ENCODE peak calls at places on chromosomes 16 and 17, in seven cellular contexts. Y is H9, B is mesendoderm, R is H1, G is neuronal stem cell, O is IMR-90, A is mesenchymal stem cell. N is an unnamed sample.

GRCh38 chr16:75111514-75112280 is 4.9 kb downstream of the LDHD start:
- DNase-seq in Y (peak; percentile 35), B (no peak), R (no peak), G (no peak), O (no peak), A (no peak), N (no peak)

GRCh38 chr16:10256855-10257641 is 74.8 kb upstream of the GRIN2A start:
- DNase-seq in Y (peak; percentile 75), B (peak; percentile 62), R (peak; percentile 64), G (peak; percentile 55), O (no peak), A (peak; percentile 0), N (peak; percentile 19)

GRCh38 chr17:54256530-54256929 is 433.8 kb downstream of the KIF2B start:
- DNase-seq in Y (peak; percentile 61), B (peak; percentile 32), R (peak; percentile 47), G (no peak), O (no peak), A (no peak), N (no peak)

GRCh38 chr17:80725532-80725931 is 180.9 kb downstream of the RPTOR start:
- DNase-seq in Y (no peak), B (no peak), R (no peak), G (no peak), O (no peak), A (peak; percentile 73), N (no peak)

GRCh38 chr16:30786936-30787612 is at the start of gene ZNF629:
- DNase-seq in Y (peak; percentile 71), B (peak; percentile 84), R (peak; percentile 87), G (peak; percentile 87), O (peak; percentile 57), A (peak; percentile 77), N (no peak)

GRCh38 chr17:75566456-75567233 is 21.0 kb upstream of the MYO15B start:
- DNase-seq in Y (no peak), B (no peak), R (no peak), G (no peak), O (no peak), A (no peak), N (no peak)

GRCh38 chr17:47649972-47650524 is 329 bp downstream of the KPNB1 start:
- DNase-seq in Y (no peak), B (peak; percentile 77), R (no peak), G (peak; percentile 67), O (no peak), A (no peak), N (peak; percentile 30)

GRCh38 chr16:65832679-65833078 is 533.8 kb upstream of the CDH5 start:
- DNase-seq in Y (no peak), B (peak; percentile 13), R (no peak), G (no peak), O (no peak), A (no peak), N (no peak)

GRCh38 chr17:74690409-74690825 is 22.3 kb downstream of the CD300LF start:
- DNase-seq in Y (no peak), B (no peak), R (no peak), G (no peak), O (no peak), A (no peak), N (peak; percentile 20)

GRCh38 chr17:27609606-27610303 is 21.2 kb upstream of the LGALS9 start:
- DNase-seq in Y (peak; percentile 72), B (peak; percentile 49), R (no peak), G (no peak), O (peak; percentile 27), A (peak; percentile 33), N (no peak)

GRCh38 chr17:80295559-80295958 is 34.9 kb downstream of the RNF213 start:
- DNase-seq in Y (no peak), B (no peak), R (no peak), G (no peak), O (no peak), A (no peak), N (no peak)

GRCh38 chr16:79628501-79628975 is 28.0 kb upstream of the MAF start:
- DNase-seq in Y (no peak), B (peak; percentile 21), R (no peak), G (no peak), O (peak; percentile 19), A (peak; percentile 75), N (peak; percentile 35)

GRCh38 chr16:54447606-54448440 is 161.2 kb upstream of the IRX3 start:
- DNase-seq in Y (no peak), B (peak; percentile 80), R (no peak), G (no peak), O (peak; percentile 54), A (peak; percentile 79), N (peak; percentile 44)

GRCh38 chr17:36151891-36152638 is 24.4 kb downstream of the TBC1D3B start:
- DNase-seq in Y (no peak), B (no peak), R (no peak), G (no peak), O (no peak), A (no peak), N (no peak)

GRCh38 chr16:8807189-8807588 is 9.6 kb downstream of the PMM2 start:
- DNase-seq in Y (no peak), B (no peak), R (no peak), G (no peak), O (no peak), A (no peak), N (no peak)

GRCh38 chr16:75789237-75789636 is 62.9 kb upstream of the CPHXL start:
- DNase-seq in Y (no peak), B (peak; percentile 55), R (no peak), G (peak; percentile 48), O (peak; percentile 46), A (peak; percentile 61), N (peak; percentile 18)

GRCh38 chr16:27332105-27332504 is 18.3 kb downstream of the IL4R start:
- DNase-seq in Y (no peak), B (peak; percentile 32), R (no peak), G (no peak), O (no peak), A (no peak), N (no peak)

GRCh38 chr17:76251478-76252039 is 11.3 kb upstream of the RNF157 start:
- DNase-seq in Y (no peak), B (no peak), R (no peak), G (no peak), O (no peak), A (peak; percentile 25), N (peak; percentile 93)

GRCh38 chr16:22887445-22887844 is 73.5 kb downstream of the HS3ST2 start:
- DNase-seq in Y (no peak), B (no peak), R (no peak), G (no peak), O (no peak), A (no peak), N (no peak)

GRCh38 chr16:22890976-22891375 is 77.0 kb downstream of the HS3ST2 start:
- DNase-seq in Y (no peak), B (no peak), R (no peak), G (no peak), O (no peak), A (no peak), N (no peak)

GRCh38 chr16:22888791-22889190 is 74.8 kb downstream of the HS3ST2 start:
- DNase-seq in Y (no peak), B (peak; percentile 10), R (no peak), G (no peak), O (peak; percentile 3), A (no peak), N (no peak)

DNA sequence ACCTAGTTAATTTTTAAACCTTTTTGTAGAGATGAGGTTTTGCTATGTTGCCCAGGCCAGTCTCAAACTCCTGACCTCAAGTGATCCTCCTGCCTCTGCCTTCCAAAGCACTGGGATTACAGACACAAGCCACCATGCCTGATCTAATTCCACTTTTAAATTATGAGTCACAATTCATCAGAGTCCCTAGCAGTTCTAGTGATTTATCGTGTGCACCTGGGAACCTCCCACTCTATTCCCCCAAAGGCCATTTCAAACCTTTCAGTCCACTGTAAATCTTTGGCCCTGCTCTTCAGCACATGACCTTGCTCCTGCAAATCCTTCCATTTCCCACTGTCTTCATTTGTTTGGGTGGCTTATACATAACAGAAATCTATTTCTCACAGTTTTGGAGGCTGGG is 72.9 kb downstream of the HS3ST2 start:
- DNase-seq in Y (no peak), B (no peak), R (no peak), G (no peak), O (no peak), A (no peak), N (no peak)
- H3K18ac ChIP-seq in Y (no peak overlapping the region), B (no peak overlapping the region), R (no peak overlapping the region), G (no peak overlapping the region), O (no peak overlapping the region), A (no peak overlapping the region), N (no peak overlapping the region)

GRCh38 chr16:14509675-14510132 is 120.4 kb downstream of the PARN start:
- DNase-seq in Y (no peak), B (peak; percentile 55), R (no peak), G (no peak), O (no peak), A (no peak), N (no peak)

GRCh38 chr16:14510939-14511797 is 118.9 kb downstream of the PARN start:
- DNase-seq in Y (no peak), B (no peak), R (no peak), G (no peak), O (peak; percentile 74), A (peak; percentile 59), N (peak; percentile 48)

GRCh38 chr16:14513389-14514107 is 116.5 kb downstream of the PARN start:
- DNase-seq in Y (no peak), B (no peak), R (no peak), G (no peak), O (no peak), A (no peak), N (no peak)

GRCh38 chr16:14510581-14510938 is 119.5 kb downstream of the PARN start:
- DNase-seq in Y (no peak), B (no peak), R (no peak), G (no peak), O (no peak), A (no peak), N (no peak)

GRCh38 chr16:14511798-14512131 is 118.3 kb downstream of the PARN start:
- DNase-seq in Y (no peak), B (no peak), R (no peak), G (no peak), O (peak; percentile 27), A (no peak), N (peak; percentile 18)
- H3K18ac ChIP-seq in Y (no peak overlapping the region), B (no peak overlapping the region), R (no peak overlapping the region), G (no peak overlapping the region), O (peak overlapping the region; percentile 34), A (no peak overlapping the region), N (no peak overlapping the region)

GRCh38 chr17:77419547-77420475 is 279.0 kb downstream of the SEC14L1 start:
- DNase-seq in Y (peak; percentile 95), B (peak; percentile 94), R (peak; percentile 79), G (no peak), O (peak; percentile 80), A (peak; percentile 74), N (no peak)

GRCh38 chr17:77421635-77421982 is 280.8 kb downstream of the SEC14L1 start:
- DNase-seq in Y (no peak), B (no peak), R (no peak), G (no peak), O (no peak), A (no peak), N (no peak)

GRCh38 chr17:77422104-77422782 is 281.5 kb downstream of the SEC14L1 start:
- DNase-seq in Y (no peak), B (peak; percentile 35), R (no peak), G (no peak), O (no peak), A (no peak), N (peak; percentile 87)

GRCh38 chr17:77420476-77420803 is 279.7 kb downstream of the SEC14L1 start:
- DNase-seq in Y (no peak), B (no peak), R (no peak), G (no peak), O (no peak), A (no peak), N (no peak)

GRCh38 chr17:77420804-77421634 is 280.2 kb downstream of the SEC14L1 start:
- DNase-seq in Y (peak; percentile 91), B (peak; percentile 95), R (peak; percentile 69), G (no peak), O (peak; percentile 93), A (peak; percentile 92), N (no peak)
- H3K18ac ChIP-seq in Y (no peak overlapping the region), B (peak overlapping the region; percentile 24), R (peak overlapping the region; percentile 88), G (peak overlapping the region; percentile 29), O (peak overlapping the region; percentile 56), A (peak overlapping the region; percentile 86), N (peak overlapping the region; percentile 21)

GRCh38 chr17:64176556-64176955 is 46.6 kb upstream of the ERN1 start:
- DNase-seq in Y (no peak), B (no peak), R (no peak), G (no peak), O (no peak), A (no peak), N (no peak)
- H3K18ac ChIP-seq in Y (no peak overlapping the region), B (no peak overlapping the region), R (no peak overlapping the region), G (no peak overlapping the region), O (no peak overlapping the region), A (no peak overlapping the region), N (no peak overlapping the region)

N was measured in trophoblast cell.